ENCODE peak calls at places on chromosomes 12 and 14, in six cellular contexts. S is hypothalamus; Q is iPS-NIHi11; Y is OCI-LY7; L is stimulated activated CD8-positive, alpha-beta memory T cell treated with anti-CD3 and anti-CD28 coated beads, Interleukin-2, amount 100 ng/mL, for 1 hour; O is stomach. A is an unnamed sample.

GRCh38 chr14:20384321-20384720 is 29.0 kb downstream of the TEP1 start:
- DNase-seq in S (no peak), Q (no peak), Y (no peak), L (no peak), O (no peak), A (no peak)

GRCh38 chr12:105487961-105488360 is 157.5 kb downstream of the C12orf75 start:
- DNase-seq in S (no peak), Q (no peak), Y (no peak), L (no peak), O (no peak), A (no peak)

GRCh38 chr12:65968359-65968758 is 144.1 kb downstream of the HMGA2 start:
- DNase-seq in S (no peak), Q (no peak), Y (no peak), L (no peak), O (no peak), A (no peak)

GRCh38 chr14:50051706-50052105 is 64.7 kb downstream of the VCPKMT start:
- DNase-seq in S (no peak), Q (no peak), Y (no peak), L (no peak), O (no peak), A (no peak)

GRCh38 chr14:94112513-94113060 is 2.1 kb downstream of the IFI27 start:
- DNase-seq in S (no peak), Q (no peak), Y (no peak), L (no peak), O (peak), A (no peak)

GRCh38 chr14:28308727-28309126 is 457.9 kb upstream of the FOXG1 start:
- DNase-seq in S (no peak), Q (no peak), Y (no peak), L (no peak), O (no peak), A (no peak)

GRCh38 chr12:11694528-11694927 is 45.1 kb downstream of the ETV6 start:
- DNase-seq in S (no peak), Q (no peak), Y (no peak), L (no peak), O (no peak), A (no peak)

GRCh38 chr14:59507063-59507751 is 22.9 kb downstream of the JKAMP start:
- DNase-seq in S (no peak), Q (peak), Y (peak), L (no peak), O (peak), A (peak)

GRCh38 chr12:74449872-74450271 is 87.8 kb upstream of the ATXN7L3B start:
- DNase-seq in S (no peak), Q (no peak), Y (no peak), L (no peak), O (no peak), A (no peak)

GRCh38 chr14:61668267-61668666 is 27.0 kb upstream of the HIF1A start:
- DNase-seq in S (no peak), Q (no peak), Y (no peak), L (no peak), O (no peak), A (no peak)

GRCh38 chr14:38867561-38868150 is 235.4 kb downstream of the SEC23A start:
- DNase-seq in S (no peak), Q (peak), Y (peak), L (peak), O (peak), A (peak)

GRCh38 chr12:88339254-88339949 is 197.3 kb downstream of the TMTC3 start:
- DNase-seq in S (no peak), Q (no peak), Y (no peak), L (no peak), O (no peak), A (no peak)

GRCh38 chr14:71384007-71384605 is 476.8 kb downstream of the PCNX1 start:
- DNase-seq in S (no peak), Q (no peak), Y (no peak), L (no peak), O (peak), A (no peak)

GRCh38 chr14:79011920-79012204 is 841.7 kb downstream of the NRXN3 start:
- DNase-seq in S (no peak), Q (no peak), Y (no peak), L (no peak), O (no peak), A (no peak)

GRCh38 chr14:104550849-104551728 is 28.5 kb upstream of the C14orf180 start:
- DNase-seq in S (no peak), Q (peak), Y (no peak), L (no peak), O (no peak), A (no peak)

GRCh38 chr12:12338528-12339168 is 11.4 kb downstream of the MANSC1 start:
- DNase-seq in S (no peak), Q (no peak), Y (no peak), L (no peak), O (no peak), A (no peak)

GRCh38 chr12:106113446-106114083 is 25.2 kb downstream of the NUAK1 start:
- DNase-seq in S (no peak), Q (no peak), Y (no peak), L (no peak), O (no peak), A (no peak)

GRCh38 chr14:98444077-98444476 is 827.9 kb downstream of the BCL11B start:
- DNase-seq in S (no peak), Q (no peak), Y (no peak), L (no peak), O (no peak), A (no peak)

GRCh38 chr14:71529855-71530254 is 402.4 kb upstream of the RGS6 start:
- DNase-seq in S (no peak), Q (no peak), Y (no peak), L (no peak), O (no peak), A (no peak)

GRCh38 chr14:78970677-78971076 is 800.5 kb downstream of the NRXN3 start:
- DNase-seq in S (no peak), Q (no peak), Y (no peak), L (no peak), O (no peak), A (no peak)

GRCh38 chr12:82144505-82144904 is 213.7 kb downstream of the CCDC59 start:
- DNase-seq in S (no peak), Q (no peak), Y (no peak), L (no peak), O (no peak), A (no peak)

GRCh38 chr12:109347579-109347978 is at the start of gene MYO1H:
- DNase-seq in S (no peak), Q (no peak), Y (no peak), L (no peak), O (no peak), A (no peak)

GRCh38 chr12:63897931-63898330 is 53.4 kb downstream of the SRGAP1 start:
- DNase-seq in S (no peak), Q (no peak), Y (no peak), L (no peak), O (no peak), A (no peak)

GRCh38 chr12:64544796-64545382 is 65.4 kb upstream of the RASSF3 start:
- DNase-seq in S (no peak), Q (no peak), Y (no peak), L (no peak), O (no peak), A (no peak)

GRCh38 chr14:88199882-88200281 is 123.2 kb downstream of the KCNK10 start:
- DNase-seq in S (no peak), Q (no peak), Y (no peak), L (no peak), O (no peak), A (no peak)

GRCh38 chr12:13234045-13234641 is 37.6 kb downstream of the EMP1 start:
- DNase-seq in S (no peak), Q (peak), Y (peak), L (no peak), O (peak), A (no peak)

GRCh38 chr12:49868952-49869815 is 26.3 kb upstream of the BCDIN3D start:
- DNase-seq in S (no peak), Q (no peak), Y (no peak), L (no peak), O (peak), A (peak)

GRCh38 chr12:9943244-9943643 is 11.1 kb upstream of the CLEC2A start:
- DNase-seq in S (peak), Q (peak), Y (no peak), L (no peak), O (no peak), A (no peak)

GRCh38 chr14:73717998-73718741 is 4.0 kb upstream of the PNMA1 start:
- DNase-seq in S (no peak), Q (peak), Y (no peak), L (no peak), O (no peak), A (peak)

GRCh38 chr12:24948452-24948815 is 467 bp downstream of the BCAT1 start:
- DNase-seq in S (no peak), Q (no peak), Y (peak), L (no peak), O (no peak), A (peak)

GRCh38 chr14:47539065-47539464 is 136.3 kb downstream of the MDGA2 start:
- DNase-seq in S (no peak), Q (peak), Y (peak), L (no peak), O (no peak), A (peak)